ENCODE peak calls at places on chromosomes 1 and 21, in four cellular contexts. V is CD4-positive, alpha-beta memory T cell; S is left lung; P is colonic mucosa. X is an unnamed sample. For H3K4me1 and H3K36me3, the result is how much of the 10 kb centered on the place peaks cover.

GRCh38 chr1:66168467-66168887 is 365.5 kb upstream of the SGIP1 start:
- DNase-seq in V (no peak), P (no peak), S (no peak), X (no peak)

GRCh38 chr21:46308431-46308830 is 15.2 kb downstream of the C21orf58 start:
- DNase-seq in S (no peak), V (no peak), P (no peak), X (no peak)

GRCh38 chr1:180863158-180863775 is 49.4 kb upstream of the KIAA1614 start:
- DNase-seq in P (peak), S (no peak), V (no peak), X (no peak)

GRCh38 chr1:227560393-227560792 is 3.0 kb upstream of the ZNF678 start:
- DNase-seq in S (no peak), P (no peak), V (no peak), X (no peak)

GRCh38 chr1:111486431-111486830 is 12.6 kb downstream of the C1orf162 start:
- DNase-seq in P (no peak), V (no peak), S (no peak), X (no peak)

GRCh38 chr1:219801433-219801832 is 126.9 kb downstream of the SLC30A10 start:
- DNase-seq in V (no peak), P (no peak), S (no peak), X (no peak)

GRCh38 chr1:24424207-24424606 is 8.6 kb downstream of the NIPAL3 start:
- DNase-seq in S (no peak), P (no peak), V (no peak), X (no peak)

GRCh38 chr1:40715660-40716059 is 24.2 kb downstream of the NFYC start:
- DNase-seq in V (no peak), S (no peak), P (no peak), X (no peak)

GRCh38 chr1:216721878-216722277 is 1.4 kb downstream of the ESRRG start:
- DNase-seq in V (no peak), S (no peak), P (no peak), X (no peak)

GRCh38 chr1:15289251-15289651 is 42.2 kb downstream of the FHAD1 start:
- DNase-seq in V (no peak), S (no peak), P (no peak), X (no peak)

GRCh38 chr1:100147875-100148274 is 14.9 kb downstream of the TRMT13 start:
- DNase-seq in S (no peak), P (no peak), V (no peak), X (no peak)

GRCh38 chr1:78254517-78254916 is 208.8 kb downstream of the GIPC2 start:
- DNase-seq in P (no peak), S (no peak), V (no peak), X (no peak)

GRCh38 chr1:22442212-22442894 is 9.3 kb upstream of the ZBTB40 start:
- DNase-seq in S (no peak), V (no peak), P (no peak), X (no peak)

GRCh38 chr1:225824522-225824921 is 14.6 kb downstream of the EPHX1 start:
- DNase-seq in P (no peak), S (no peak), V (no peak), X (no peak)

GRCh38 chr1:246198141-246198820 is 308.8 kb downstream of the SMYD3 start:
- DNase-seq in V (no peak), P (no peak), S (no peak), X (no peak)

GRCh38 chr1:226443439-226443838 is 35.5 kb upstream of the PARP1 start:
- DNase-seq in S (no peak), P (no peak), V (no peak), X (no peak)

GRCh38 chr1:205355054-205355453 is 1.7 kb downstream of the KLHDC8A start:
- DNase-seq in P (peak), V (no peak), S (peak), X (no peak)

GRCh38 chr1:31102501-31102950 is 37.0 kb upstream of the PUM1 start:
- DNase-seq in S (no peak), P (peak), V (no peak), X (no peak)

GRCh38 chr1:62237361-62237760 is 42.7 kb downstream of the L1TD1 start:
- DNase-seq in P (no peak), S (no peak), V (no peak), X (no peak)

GRCh38 chr1:35808376-35809155 is 750 bp downstream of the AGO4 start:
- DNase-seq in V (no peak), S (peak), P (peak), X (peak)

GRCh38 chr1:184624626-184625025 is 130.0 kb downstream of the EDEM3 start:
- DNase-seq in V (no peak), P (no peak), S (no peak), X (no peak)

GRCh38 chr1:13582713-13583443 is 754 bp upstream of the PDPN start:
- DNase-seq in S (no peak), P (no peak), V (no peak), X (no peak)

GRCh38 chr1:200336111-200336845 is 73.6 kb downstream of the ZNF281 start:
- DNase-seq in P (no peak), S (no peak), V (no peak), X (no peak)

GRCh38 chr1:44024903-44025525 is 6.2 kb downstream of the SLC6A9 start:
- DNase-seq in V (no peak), P (no peak), S (no peak), X (no peak)

GRCh38 chr1:88504601-88505000 is 179.5 kb upstream of the PKN2 start:
- DNase-seq in P (no peak), V (no peak), S (no peak), X (no peak)
- H3K4me1 ChIP-seq in P (under half), V (under half), S (under half), X (under half)

GRCh38 chr1:7505094-7505838 is 265.8 kb upstream of the VAMP3 start:
- DNase-seq in V (no peak), P (no peak), S (no peak), X (no peak)

GRCh38 chr1:7505871-7506676 is 265.0 kb upstream of the VAMP3 start:
- DNase-seq in P (no peak), S (no peak), V (no peak), X (no peak)

GRCh38 chr1:7504438-7504720 is 266.7 kb upstream of the VAMP3 start:
- DNase-seq in V (no peak), S (no peak), P (no peak), X (no peak)

GRCh38 chr1:7501723-7502334 is 269.3 kb upstream of the VAMP3 start:
- DNase-seq in P (no peak), S (no peak), V (no peak), X (no peak)

GRCh38 chr1:7503691-7504437 is 267.2 kb upstream of the VAMP3 start:
- DNase-seq in S (no peak), V (no peak), P (no peak), X (no peak)
- H3K27ac ChIP-seq in S (no peak), V (no peak), P (no peak), X (no peak)

GRCh38 chr21:43684424-43684823 is 25.1 kb downstream of the RRP1B start:
- DNase-seq in S (no peak), P (no peak), V (no peak), X (no peak)

GRCh38 chr21:43675871-43676270 is 16.5 kb downstream of the RRP1B start:
- DNase-seq in S (no peak), P (no peak), V (no peak), X (no peak)

GRCh38 chr21:43676391-43676790 is 17.0 kb downstream of the RRP1B start:
- DNase-seq in V (no peak), P (no peak), S (no peak), X (no peak)

GRCh38 chr21:43681650-43682049 is 22.3 kb downstream of the RRP1B start:
- DNase-seq in P (no peak), S (no peak), V (no peak), X (no peak)

DNA sequence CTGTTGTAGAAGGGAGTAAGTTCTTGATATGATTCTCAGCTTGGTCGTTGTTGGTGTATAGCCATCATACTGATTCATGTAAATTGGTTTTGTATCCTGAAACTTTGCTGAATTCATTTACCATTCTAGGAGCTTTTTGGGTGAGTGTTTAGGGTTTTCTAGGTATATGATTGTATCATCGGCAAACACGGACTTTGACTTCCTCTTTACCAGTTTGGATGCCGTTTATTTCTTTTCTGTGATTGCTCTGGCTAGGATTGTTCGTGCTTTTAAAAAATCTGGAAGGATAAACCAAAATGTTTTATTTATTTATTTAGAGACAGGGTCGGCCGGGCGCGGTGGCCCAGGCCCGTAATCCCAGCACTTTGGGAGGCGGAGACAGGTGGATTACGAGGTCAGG is 20.6 kb downstream of the RRP1B start:
- DNase-seq in P (no peak), S (no peak), V (no peak), X (no peak)
- H3K36me3 ChIP-seq in P (under half), S (under half), V (half or more), X (half or more)

DNA sequence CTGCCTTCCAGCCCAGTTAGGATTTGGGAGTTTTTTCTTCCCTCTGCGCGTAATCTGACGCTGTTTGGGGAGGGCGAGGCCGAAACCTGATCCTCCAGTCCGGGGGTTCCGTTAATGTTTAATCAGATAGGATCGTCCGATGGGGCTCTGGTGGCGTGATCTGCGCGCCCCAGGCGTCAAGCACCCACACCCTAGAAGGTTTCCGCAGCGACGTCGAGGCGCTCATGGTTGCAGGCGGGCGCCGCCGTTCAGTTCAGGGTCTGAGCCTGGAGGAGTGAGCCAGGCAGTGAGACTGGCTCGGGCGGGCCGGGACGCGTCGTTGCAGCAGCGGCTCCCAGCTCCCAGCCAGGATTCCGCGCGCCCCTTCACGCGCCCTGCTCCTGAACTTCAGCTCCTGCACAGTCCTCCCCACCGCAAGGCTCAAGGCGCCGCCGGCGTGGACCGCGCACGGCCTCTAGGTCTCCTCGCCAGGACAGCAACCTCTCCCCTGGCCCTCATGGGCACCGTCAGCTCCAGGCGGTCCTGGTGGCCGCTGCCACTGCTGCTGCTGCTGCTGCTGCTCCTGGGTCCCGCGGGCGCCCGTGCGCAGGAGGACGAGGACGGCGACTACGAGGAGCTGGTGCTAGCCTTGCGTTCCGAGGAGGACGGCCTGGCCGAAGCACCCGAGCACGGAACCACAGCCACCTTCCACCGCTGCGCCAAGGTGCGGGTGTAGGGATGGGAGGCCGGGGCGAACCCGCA is at the start of gene PCSK9:
- DNase-seq in P (peak), S (peak), V (no peak), X (no peak)
- H3K4me1 ChIP-seq in P (under half), S (under half), V (under half), X (under half)

GRCh38 chr21:34668803-34669148 is at the start of gene CLIC6:
- DNase-seq in S (peak), V (no peak), P (no peak), X (no peak)
- H3K27ac ChIP-seq in S (peak), V (no peak), P (no peak), X (no peak)

DNA sequence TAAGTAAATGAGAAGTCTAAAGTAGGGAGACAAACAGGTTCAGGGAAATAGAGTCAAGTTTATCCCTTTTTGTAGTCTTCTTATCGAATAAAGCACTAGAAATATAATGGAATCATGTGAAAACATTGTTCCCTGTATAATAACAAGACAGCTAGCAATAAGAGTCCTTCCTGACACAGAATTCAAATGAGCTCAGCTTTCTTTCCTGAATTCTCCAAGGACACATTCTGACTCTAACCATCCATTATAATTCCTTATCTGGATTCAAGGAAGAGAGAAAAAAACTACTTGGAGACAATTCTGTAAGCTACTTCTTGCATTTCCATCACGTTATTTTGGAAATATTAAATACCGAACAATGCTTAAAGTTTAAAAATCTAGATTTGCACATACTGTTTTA is 58.8 kb downstream of the ANKRD13C start:
- DNase-seq in P (no peak), S (no peak), V (no peak), X (no peak)
- H3K36me3 ChIP-seq in P (under half), S (under half), V (under half), X (half or more)

GRCh38 chr1:85578321-85579295 is 2.0 kb upstream of the CCN1 start:
- DNase-seq in V (no peak), P (no peak), S (no peak), X (no peak)

GRCh38 chr1:85576256-85576641 is 4.3 kb upstream of the CCN1 start:
- DNase-seq in V (no peak), S (no peak), P (no peak), X (no peak)

GRCh38 chr1:85577421-85578320 is 2.9 kb upstream of the CCN1 start:
- DNase-seq in V (no peak), S (no peak), P (no peak), X (no peak)

GRCh38 chr1:85575363-85575995 is 5.1 kb upstream of the CCN1 start:
- DNase-seq in S (no peak), P (no peak), V (no peak), X (no peak)

GRCh38 chr1:85576642-85577420 is 3.7 kb upstream of the CCN1 start:
- DNase-seq in V (no peak), P (peak), S (peak), X (no peak)
- H3K4me1 ChIP-seq in V (under half), P (under half), S (under half), X (under half)

DNA sequence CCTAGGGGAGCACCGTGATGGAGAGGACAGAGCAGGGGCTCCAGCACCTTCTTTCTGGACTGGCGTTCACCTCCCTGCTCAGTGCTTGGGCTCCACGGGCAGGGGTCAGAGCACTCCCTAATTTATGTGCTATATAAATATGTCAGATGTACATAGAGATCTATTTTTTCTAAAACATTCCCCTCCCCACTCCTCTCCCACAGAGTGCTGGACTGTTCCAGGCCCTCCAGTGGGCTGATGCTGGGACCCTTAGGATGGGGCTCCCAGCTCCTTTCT is 5.2 kb downstream of the ELF3 start:
- DNase-seq in V (no peak), S (no peak), P (peak), X (no peak)
- H3K27ac ChIP-seq in V (no peak), S (no peak), P (peak), X (no peak)

GRCh38 chr1:209850342-209850979 is 22.7 kb downstream of the UTP25 start:
- DNase-seq in P (no peak), V (no peak), S (no peak), X (no peak)
- H3K36me3 ChIP-seq in P (under half), V (under half), S (under half), X (half or more)